ENCODE peak calls at places on chromosome 16, in seven cellular contexts. H is RWPE1, X is lower leg skin, I is foreskin fibroblast, N is OCI-LY7, S is body of pancreas, M is colonic mucosa. Z is an unnamed sample.

GRCh38 chr16:78307824-78308528 is 208.5 kb downstream of the WWOX start:
- DNase-seq in X (no peak), H (peak), N (no peak), M (no peak), S (no peak), I (no peak), Z (no peak)

GRCh38 chr16:47492428-47493357 is 31.6 kb downstream of the PHKB start:
- DNase-seq in M (peak), S (peak), X (peak), I (peak), H (no peak), N (peak), Z (no peak)

GRCh38 chr16:81094771-81095251 is 1.4 kb downstream of the GCSH start:
- DNase-seq in S (no peak), M (no peak), H (no peak), I (peak), N (no peak), X (no peak), Z (no peak)

GRCh38 chr16:22813223-22813945 is 578 bp upstream of the HS3ST2 start:
- DNase-seq in S (no peak), M (peak), N (no peak), H (peak), I (peak), X (peak), Z (no peak)

GRCh38 chr16:9817586-9817985 is 364.6 kb downstream of the GRIN2A start:
- DNase-seq in I (no peak), M (no peak), S (no peak), X (no peak), N (no peak), H (no peak), Z (no peak)

GRCh38 chr16:68665501-68665900 is 20.4 kb downstream of the CDH3 start:
- DNase-seq in X (no peak), H (peak), N (no peak), I (no peak), M (no peak), S (no peak), Z (peak)

GRCh38 chr16:7185689-7186088 is 147.0 kb upstream of the RBFOX1 start:
- DNase-seq in I (no peak), S (no peak), H (no peak), X (no peak), M (no peak), N (no peak), Z (no peak)

GRCh38 chr16:53809088-53809951 is 105.4 kb downstream of the FTO start:
- DNase-seq in S (no peak), I (peak), H (no peak), M (no peak), X (no peak), N (no peak), Z (no peak)

GRCh38 chr16:25838724-25839186 is 147.0 kb downstream of the HS3ST4 start:
- DNase-seq in X (peak), I (peak), S (peak), M (peak), N (peak), H (peak), Z (peak)

GRCh38 chr16:76535-77272 is 1.3 kb upstream of the MPG start:
- DNase-seq in H (peak), N (peak), I (peak), S (peak), X (peak), M (peak), Z (peak)

GRCh38 chr16:8962393-8963009 is 1.2 kb downstream of the USP7 start:
- DNase-seq in H (peak), M (peak), S (no peak), N (peak), I (peak), X (no peak), Z (peak)

GRCh38 chr16:795580-796229 is 4.8 kb downstream of the GNG13 start:
- DNase-seq in N (no peak), H (peak), X (no peak), I (no peak), S (no peak), M (no peak), Z (peak)

GRCh38 chr16:23959069-23959800 is 123.5 kb downstream of the PRKCB start:
- DNase-seq in X (no peak), M (no peak), S (no peak), H (no peak), I (no peak), N (peak), Z (no peak)

GRCh38 chr16:89883346-89884040 is 10.1 kb downstream of the TCF25 start:
- DNase-seq in S (no peak), X (no peak), N (no peak), M (no peak), H (no peak), I (no peak), Z (no peak)

GRCh38 chr16:22320572-22321339 is 23.5 kb downstream of the POLR3E start:
- DNase-seq in H (no peak), X (no peak), N (no peak), I (no peak), S (no peak), M (no peak), Z (no peak)

GRCh38 chr16:12158428-12158827 is 181.9 kb downstream of the SNX29 start:
- DNase-seq in N (no peak), S (no peak), I (peak), M (no peak), H (peak), X (no peak), Z (no peak)

GRCh38 chr16:30394603-30395154 is 541 bp upstream of the ZNF48 start:
- DNase-seq in X (no peak), H (no peak), I (peak), S (no peak), N (no peak), M (no peak), Z (no peak)

GRCh38 chr16:31745900-31746299 is 127.7 kb upstream of the ZNF267 start:
- DNase-seq in X (no peak), I (no peak), H (no peak), S (no peak), M (no peak), N (no peak), Z (no peak)

GRCh38 chr16:11052080-11052808 is 107.9 kb downstream of the CLEC16A start:
- DNase-seq in S (no peak), M (no peak), N (no peak), X (no peak), I (no peak), H (no peak), Z (no peak)

GRCh38 chr16:87185313-87185712 is 131.9 kb downstream of the C16orf95 start:
- DNase-seq in X (no peak), I (no peak), H (no peak), M (no peak), N (no peak), S (no peak), Z (no peak)

GRCh38 chr16:59487067-59487466 is 753.0 kb upstream of the GOT2 start:
- DNase-seq in I (no peak), S (no peak), M (no peak), N (no peak), X (no peak), H (no peak), Z (no peak)

GRCh38 chr16:56317998-56318912 is 107.1 kb downstream of the AMFR start:
- DNase-seq in H (peak), M (peak), S (peak), I (peak), X (peak), N (peak), Z (peak)

GRCh38 chr16:24041834-24042631 is 206.2 kb downstream of the PRKCB start:
- DNase-seq in X (peak), S (peak), N (peak), M (peak), H (peak), I (peak), Z (peak)

GRCh38 chr16:78543066-78543465 is 443.6 kb downstream of the WWOX start:
- DNase-seq in S (no peak), X (no peak), I (no peak), M (no peak), H (no peak), N (no peak), Z (no peak)

GRCh38 chr16:46929378-46930332 is 43.8 kb downstream of the DNAJA2 start:
- DNase-seq in N (peak), H (peak), I (peak), S (peak), X (peak), M (peak), Z (peak)

GRCh38 chr16:67170168-67170947 is at the start of gene NOL3:
- DNase-seq in S (peak), I (peak), H (peak), M (peak), X (peak), N (no peak), Z (peak)

GRCh38 chr16:31329671-31330552 is 25.1 kb upstream of the ITGAX start:
- DNase-seq in M (no peak), I (no peak), H (no peak), S (no peak), X (no peak), N (no peak), Z (no peak)

GRCh38 chr16:13146829-13147228 is 245.4 kb downstream of the SHISA9 start:
- DNase-seq in H (no peak), S (no peak), X (no peak), N (no peak), I (no peak), M (no peak), Z (no peak)

GRCh38 chr16:68416057-68417046 is 32.0 kb downstream of the SMPD3 start:
- DNase-seq in X (no peak), I (no peak), S (peak), H (no peak), N (no peak), M (peak), Z (peak)

GRCh38 chr16:81315271-81316175 is 761 bp downstream of the GAN start:
- DNase-seq in I (peak), S (peak), H (peak), X (no peak), M (peak), N (peak), Z (peak)

GRCh38 chr16:67847064-67847861 is at the start of gene CENPT:
- DNase-seq in X (no peak), N (peak), M (peak), H (peak), I (peak), S (peak), Z (peak)

GRCh38 chr16:64615647-64616280 is 506.1 kb downstream of the CDH11 start:
- DNase-seq in N (no peak), H (no peak), M (peak), I (peak), S (peak), X (no peak), Z (no peak)

GRCh38 chr16:229731-230281 is 557 bp upstream of the LUC7L start:
- DNase-seq in H (no peak), N (no peak), S (no peak), X (no peak), I (no peak), M (no peak), Z (peak)

GRCh38 chr16:34802396-34802795 is 1343.0 kb downstream of the TP53TG3F start:
- DNase-seq in H (no peak), X (no peak), I (no peak), M (no peak), N (no peak), S (no peak), Z (no peak)

GRCh38 chr16:34802848-34803599 is 1343.6 kb downstream of the TP53TG3F start:
- DNase-seq in M (no peak), X (no peak), S (no peak), N (no peak), I (no peak), H (no peak), Z (no peak)

GRCh38 chr16:34803683-34804416 is 1344.4 kb downstream of the TP53TG3F start:
- DNase-seq in M (no peak), X (no peak), I (no peak), N (no peak), S (no peak), H (no peak), Z (no peak)

GRCh38 chr16:34801875-34802274 is 1342.5 kb downstream of the TP53TG3F start:
- DNase-seq in H (no peak), I (no peak), M (no peak), X (no peak), S (no peak), N (no peak), Z (no peak)
- TF ChIP-seq CTCF in H (no peak), I (no peak), M (no peak), X (no peak), S (no peak), N (no peak), Z (no peak)

GRCh38 chr16:3149630-3150345 is 15.0 kb downstream of the ZNF213 start:
- DNase-seq in I (peak), X (peak), N (peak), S (peak), M (peak), H (peak), Z (peak)
- TF ChIP-seq CTCF in I (peak), X (no peak), N (peak), S (peak), M (peak), H (peak), Z (peak)

GRCh38 chr16:85057212-85057889 is 29.8 kb downstream of the KIAA0513 start:
- DNase-seq in H (no peak), S (peak), I (no peak), N (peak), X (no peak), M (no peak), Z (peak)
- TF ChIP-seq CTCF in H (peak), S (peak), I (peak), N (peak), X (no peak), M (peak), Z (peak)

GRCh38 chr16:88633684-88634140 is 4.7 kb upstream of the IL17C start:
- DNase-seq in M (peak), I (peak), X (no peak), N (peak), H (no peak), S (no peak), Z (peak)
- TF ChIP-seq CTCF in M (peak), I (no peak), X (no peak), N (peak), H (no peak), S (no peak), Z (no peak)

DNA sequence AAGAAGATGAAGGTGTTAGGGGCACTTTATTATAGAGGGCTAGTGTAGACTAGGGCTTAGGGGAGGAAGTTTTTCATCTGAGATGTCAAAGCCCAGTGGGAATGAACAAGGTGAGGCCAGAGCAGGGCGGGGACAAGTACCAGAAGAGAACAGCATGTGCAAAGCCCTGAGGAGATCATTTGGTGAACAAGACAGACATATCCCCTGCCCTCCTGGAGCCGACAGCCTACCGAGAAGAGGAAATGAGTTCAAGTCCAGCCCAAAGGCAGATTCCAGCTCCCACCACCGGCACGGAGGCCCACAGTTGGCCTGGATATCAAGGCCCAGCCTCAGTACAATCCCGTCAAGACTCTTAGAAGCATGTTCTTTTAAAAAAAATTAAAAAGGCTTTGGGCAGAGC is 61.1 kb downstream of the C16orf78 start:
- DNase-seq in H (no peak), N (no peak), S (no peak), I (no peak), M (no peak), X (no peak), Z (no peak)
- TF ChIP-seq CTCF in H (no peak), N (no peak), S (no peak), I (no peak), M (no peak), X (no peak), Z (no peak)

DNA sequence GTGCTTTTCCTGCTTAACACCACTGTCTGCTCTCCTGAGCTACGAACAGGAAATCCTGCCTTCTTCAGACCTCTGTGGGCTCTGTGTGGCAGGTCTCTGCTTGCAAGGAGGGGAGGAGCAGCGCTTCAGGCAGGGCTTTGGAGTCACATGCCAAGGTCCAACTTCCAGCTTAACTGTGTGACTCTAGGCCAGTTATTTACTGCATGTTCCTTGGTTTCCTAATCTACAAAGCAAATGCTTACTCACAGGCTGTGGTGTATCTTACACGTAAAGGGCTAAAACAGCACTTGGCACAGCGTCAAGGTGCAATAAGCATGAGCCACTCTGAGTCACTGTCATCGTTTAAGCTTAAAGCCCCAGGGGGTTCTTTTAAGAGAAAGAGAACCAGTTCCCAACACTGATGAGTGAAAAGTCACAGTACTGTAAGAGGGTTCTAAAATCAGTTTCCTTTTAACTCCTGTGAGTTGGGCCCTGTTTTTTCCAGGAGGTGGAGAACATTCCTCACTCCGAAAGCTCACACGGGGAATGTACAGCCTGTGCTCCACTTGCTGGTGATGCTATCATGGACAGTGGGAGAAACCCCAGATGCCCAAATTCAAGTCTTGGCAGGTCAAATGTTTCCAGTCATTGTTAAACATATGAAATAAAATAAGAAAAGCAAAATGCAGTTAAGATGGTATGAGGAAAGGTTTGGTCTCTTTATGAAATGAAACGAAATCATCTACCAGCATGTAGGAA is 54.1 kb upstream of the BCAR1 start:
- DNase-seq in M (peak), X (peak), H (peak), S (peak), N (no peak), I (peak), Z (peak)
- TF ChIP-seq CTCF in M (no peak), X (no peak), H (no peak), S (no peak), N (no peak), I (no peak), Z (no peak)

GRCh38 chr16:20711277-20711911 is 13.9 kb upstream of the ACSM1 start:
- DNase-seq in X (no peak), I (no peak), N (no peak), H (no peak), S (no peak), M (no peak), Z (no peak)
- TF ChIP-seq CTCF in X (no peak), I (no peak), N (no peak), H (no peak), S (no peak), M (no peak), Z (no peak)